ENCODE peak calls at places on chromosomes 13 and 19, in eight cellular contexts. One of them, this sample, is unnamed.

GRCh38 chr13:49497272-49497671 is 1.5 kb downstream of the PHF11 start:
- DNase-seq in AG04450: no peak
- DNase-seq in GM12878: no peak
- DNase-seq in psoas muscle: no peak
- DNase-seq in kidney epithelial cell: no peak
- DNase-seq in breast epithelium: no peak
- DNase-seq in foreskin fibroblast: no peak
- DNase-seq in endodermal cell: no peak
- DNase-seq in this sample: no peak

GRCh38 chr19:31641591-31641990 is 292.4 kb upstream of the TSHZ3 start:
- DNase-seq in AG04450: no peak
- DNase-seq in GM12878: no peak
- DNase-seq in psoas muscle: no peak
- DNase-seq in kidney epithelial cell: peak; percentile 7
- DNase-seq in breast epithelium: no peak
- DNase-seq in foreskin fibroblast: no peak
- DNase-seq in endodermal cell: no peak
- DNase-seq in this sample: peak; percentile 7

GRCh38 chr19:46202426-46202825 is 27.1 kb upstream of the IGFL1 start:
- DNase-seq in AG04450: no peak
- DNase-seq in GM12878: no peak
- DNase-seq in psoas muscle: no peak
- DNase-seq in kidney epithelial cell: no peak
- DNase-seq in breast epithelium: no peak
- DNase-seq in foreskin fibroblast: no peak
- DNase-seq in endodermal cell: no peak
- DNase-seq in this sample: no peak

GRCh38 chr13:41075034-41075433 is 13.7 kb downstream of the WBP4 start:
- DNase-seq in AG04450: no peak
- DNase-seq in GM12878: no peak
- DNase-seq in psoas muscle: peak; percentile 37
- DNase-seq in kidney epithelial cell: no peak
- DNase-seq in breast epithelium: no peak
- DNase-seq in foreskin fibroblast: no peak
- DNase-seq in endodermal cell: no peak
- DNase-seq in this sample: peak; percentile 37

GRCh38 chr13:27401210-27401609 is 23.2 kb upstream of the GTF3A start:
- DNase-seq in AG04450: no peak
- DNase-seq in GM12878: no peak
- DNase-seq in psoas muscle: no peak
- DNase-seq in kidney epithelial cell: no peak
- DNase-seq in breast epithelium: no peak
- DNase-seq in foreskin fibroblast: no peak
- DNase-seq in endodermal cell: no peak
- DNase-seq in this sample: no peak

GRCh38 chr13:27556109-27556508 is 64.2 kb downstream of the LNX2 start:
- DNase-seq in AG04450: no peak
- DNase-seq in GM12878: no peak
- DNase-seq in psoas muscle: peak; percentile 49
- DNase-seq in kidney epithelial cell: no peak
- DNase-seq in breast epithelium: no peak
- DNase-seq in foreskin fibroblast: peak; percentile 70
- DNase-seq in endodermal cell: no peak
- DNase-seq in this sample: peak; percentile 88

GRCh38 chr13:100291626-100292025 is 202.7 kb downstream of the PCCA start:
- DNase-seq in AG04450: no peak
- DNase-seq in GM12878: no peak
- DNase-seq in psoas muscle: no peak
- DNase-seq in kidney epithelial cell: no peak
- DNase-seq in breast epithelium: no peak
- DNase-seq in foreskin fibroblast: no peak
- DNase-seq in endodermal cell: no peak
- DNase-seq in this sample: no peak

GRCh38 chr13:45728759-45729158 is 26.6 kb downstream of the CBY2 start:
- DNase-seq in AG04450: no peak
- DNase-seq in GM12878: no peak
- DNase-seq in psoas muscle: no peak
- DNase-seq in kidney epithelial cell: no peak
- DNase-seq in breast epithelium: no peak
- DNase-seq in foreskin fibroblast: no peak
- DNase-seq in endodermal cell: peak; percentile 88
- DNase-seq in this sample: no peak

GRCh38 chr13:32828711-32829110 is 187.5 kb upstream of the KL start:
- DNase-seq in AG04450: no peak
- DNase-seq in GM12878: no peak
- DNase-seq in psoas muscle: no peak
- DNase-seq in kidney epithelial cell: no peak
- DNase-seq in breast epithelium: no peak
- DNase-seq in foreskin fibroblast: no peak
- DNase-seq in endodermal cell: no peak
- DNase-seq in this sample: no peak

GRCh38 chr13:40350283-40350992 is 316.0 kb downstream of the FOXO1 start:
- DNase-seq in AG04450: no peak
- DNase-seq in GM12878: no peak
- DNase-seq in psoas muscle: peak; percentile 80
- DNase-seq in kidney epithelial cell: no peak
- DNase-seq in breast epithelium: no peak
- DNase-seq in foreskin fibroblast: peak; percentile 39
- DNase-seq in endodermal cell: no peak
- DNase-seq in this sample: no peak

GRCh38 chr13:22717036-22717435 is 463.7 kb upstream of the SGCG start:
- DNase-seq in AG04450: no peak
- DNase-seq in GM12878: no peak
- DNase-seq in psoas muscle: no peak
- DNase-seq in kidney epithelial cell: no peak
- DNase-seq in breast epithelium: no peak
- DNase-seq in foreskin fibroblast: no peak
- DNase-seq in endodermal cell: no peak
- DNase-seq in this sample: no peak

GRCh38 chr13:36310417-36311108 is 12.9 kb upstream of the CCDC169 start:
- DNase-seq in AG04450: no peak
- DNase-seq in GM12878: no peak
- DNase-seq in psoas muscle: no peak
- DNase-seq in kidney epithelial cell: no peak
- DNase-seq in breast epithelium: no peak
- DNase-seq in foreskin fibroblast: no peak
- DNase-seq in endodermal cell: no peak
- DNase-seq in this sample: peak; percentile 26

GRCh38 chr13:40629678-40630384 is 36.6 kb downstream of the FOXO1 start:
- DNase-seq in AG04450: no peak
- DNase-seq in GM12878: peak; percentile 64
- DNase-seq in psoas muscle: no peak
- DNase-seq in kidney epithelial cell: no peak
- DNase-seq in breast epithelium: no peak
- DNase-seq in foreskin fibroblast: no peak
- DNase-seq in endodermal cell: no peak
- DNase-seq in this sample: no peak

GRCh38 chr19:56927791-56928207 is 87.3 kb upstream of the PEG3 start:
- DNase-seq in AG04450: no peak
- DNase-seq in GM12878: no peak
- DNase-seq in psoas muscle: no peak
- DNase-seq in kidney epithelial cell: no peak
- DNase-seq in breast epithelium: no peak
- DNase-seq in foreskin fibroblast: no peak
- DNase-seq in endodermal cell: no peak
- DNase-seq in this sample: no peak

GRCh38 chr19:23116802-23117571 is at the start of gene ZNF730:
- DNase-seq in AG04450: peak; percentile 69
- DNase-seq in GM12878: peak; percentile 13
- DNase-seq in psoas muscle: peak; percentile 71
- DNase-seq in kidney epithelial cell: peak; percentile 70
- DNase-seq in breast epithelium: peak; percentile 71
- DNase-seq in foreskin fibroblast: peak; percentile 40
- DNase-seq in endodermal cell: peak; percentile 99
- DNase-seq in this sample: peak; percentile 92

GRCh38 chr19:7224995-7225394 is 69.2 kb downstream of the INSR start:
- DNase-seq in AG04450: no peak
- DNase-seq in GM12878: no peak
- DNase-seq in psoas muscle: no peak
- DNase-seq in kidney epithelial cell: no peak
- DNase-seq in breast epithelium: no peak
- DNase-seq in foreskin fibroblast: no peak
- DNase-seq in endodermal cell: no peak
- DNase-seq in this sample: no peak

GRCh38 chr13:89518289-89519077 is 1829.0 kb upstream of the MIR17HG start:
- DNase-seq in AG04450: no peak
- DNase-seq in GM12878: no peak
- DNase-seq in psoas muscle: no peak
- DNase-seq in kidney epithelial cell: no peak
- DNase-seq in breast epithelium: no peak
- DNase-seq in foreskin fibroblast: no peak
- DNase-seq in endodermal cell: no peak
- DNase-seq in this sample: no peak

GRCh38 chr19:7366701-7367420 is 18.1 kb downstream of the ARHGEF18 start:
- DNase-seq in AG04450: no peak
- DNase-seq in GM12878: no peak
- DNase-seq in psoas muscle: no peak
- DNase-seq in kidney epithelial cell: no peak
- DNase-seq in breast epithelium: no peak
- DNase-seq in foreskin fibroblast: no peak
- DNase-seq in endodermal cell: no peak
- DNase-seq in this sample: peak; percentile 36

GRCh38 chr13:46559272-46559805 is 6.4 kb downstream of the LRCH1 start:
- DNase-seq in AG04450: no peak
- DNase-seq in GM12878: no peak
- DNase-seq in psoas muscle: no peak
- DNase-seq in kidney epithelial cell: no peak
- DNase-seq in breast epithelium: no peak
- DNase-seq in foreskin fibroblast: no peak
- DNase-seq in endodermal cell: no peak
- DNase-seq in this sample: no peak

GRCh38 chr13:100245099-100245498 is 156.2 kb downstream of the PCCA start:
- DNase-seq in AG04450: no peak
- DNase-seq in GM12878: no peak
- DNase-seq in psoas muscle: no peak
- DNase-seq in kidney epithelial cell: no peak
- DNase-seq in breast epithelium: no peak
- DNase-seq in foreskin fibroblast: no peak
- DNase-seq in endodermal cell: no peak
- DNase-seq in this sample: no peak

GRCh38 chr19:36973021-36973843 is 57.1 kb downstream of the ZNF568 start:
- DNase-seq in AG04450: peak; percentile 29
- DNase-seq in GM12878: peak; percentile 17
- DNase-seq in psoas muscle: peak; percentile 87
- DNase-seq in kidney epithelial cell: peak; percentile 38
- DNase-seq in breast epithelium: peak; percentile 88
- DNase-seq in foreskin fibroblast: peak; percentile 46
- DNase-seq in endodermal cell: peak; percentile 57
- DNase-seq in this sample: peak; percentile 80

GRCh38 chr13:112928958-112929777 is 39.8 kb upstream of the MCF2L start:
- DNase-seq in AG04450: no peak
- DNase-seq in GM12878: no peak
- DNase-seq in psoas muscle: no peak
- DNase-seq in kidney epithelial cell: no peak
- DNase-seq in breast epithelium: no peak
- DNase-seq in foreskin fibroblast: peak; percentile 32
- DNase-seq in endodermal cell: no peak
- DNase-seq in this sample: peak; percentile 4

GRCh38 chr19:49497790-49498106 is 1.5 kb downstream of the RPS11 start:
- DNase-seq in AG04450: no peak
- DNase-seq in GM12878: no peak
- DNase-seq in psoas muscle: no peak
- DNase-seq in kidney epithelial cell: no peak
- DNase-seq in breast epithelium: no peak
- DNase-seq in foreskin fibroblast: no peak
- DNase-seq in endodermal cell: no peak
- DNase-seq in this sample: no peak

GRCh38 chr19:16339361-16339725 is 14.7 kb downstream of the KLF2 start:
- DNase-seq in AG04450: no peak
- DNase-seq in GM12878: no peak
- DNase-seq in psoas muscle: no peak
- DNase-seq in kidney epithelial cell: no peak
- DNase-seq in breast epithelium: no peak
- DNase-seq in foreskin fibroblast: no peak
- DNase-seq in endodermal cell: no peak
- DNase-seq in this sample: no peak
- H3K4me3 ChIP-seq in AG04450: no peak overlapping the region
- H3K4me3 ChIP-seq in GM12878: peak overlapping the region; percentile 10
- H3K4me3 ChIP-seq in psoas muscle: no peak overlapping the region
- H3K4me3 ChIP-seq in kidney epithelial cell: no peak overlapping the region
- H3K4me3 ChIP-seq in breast epithelium: no peak overlapping the region
- H3K4me3 ChIP-seq in foreskin fibroblast: no peak overlapping the region
- H3K4me3 ChIP-seq in endodermal cell: no peak overlapping the region
- H3K4me3 ChIP-seq in this sample: no peak overlapping the region

GRCh38 chr19:51944798-51945552 is 17.7 kb downstream of the ZNF613 start:
- DNase-seq in AG04450: no peak
- DNase-seq in GM12878: no peak
- DNase-seq in psoas muscle: no peak
- DNase-seq in kidney epithelial cell: no peak
- DNase-seq in breast epithelium: no peak
- DNase-seq in foreskin fibroblast: no peak
- DNase-seq in endodermal cell: no peak
- DNase-seq in this sample: no peak
- H3K4me3 ChIP-seq in AG04450: no peak overlapping the region
- H3K4me3 ChIP-seq in GM12878: no peak overlapping the region
- H3K4me3 ChIP-seq in psoas muscle: no peak overlapping the region
- H3K4me3 ChIP-seq in kidney epithelial cell: no peak overlapping the region
- H3K4me3 ChIP-seq in breast epithelium: no peak overlapping the region
- H3K4me3 ChIP-seq in foreskin fibroblast: no peak overlapping the region
- H3K4me3 ChIP-seq in endodermal cell: peak overlapping the region; percentile 72
- H3K4me3 ChIP-seq in this sample: no peak overlapping the region

DNA sequence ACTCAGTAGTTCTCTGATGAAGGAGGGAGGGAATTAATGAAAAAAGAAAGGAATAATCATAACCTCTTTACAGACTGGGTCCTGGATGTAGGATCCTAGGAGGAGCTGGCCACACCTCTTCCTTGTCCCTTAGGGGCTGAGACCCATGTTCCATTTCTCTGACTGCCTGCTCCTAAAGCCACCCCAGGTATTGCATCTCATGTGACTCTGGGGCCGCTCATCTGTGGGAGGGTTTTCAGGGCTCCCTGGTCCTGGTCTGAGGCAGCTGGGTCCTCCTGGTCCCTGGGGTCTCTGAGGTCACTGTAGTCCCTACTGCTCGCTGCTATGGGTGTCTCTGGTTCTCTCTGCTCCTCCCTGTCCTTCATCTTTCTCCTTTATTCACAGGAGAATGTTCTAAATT is 2.9 kb downstream of the CEACAM21 start:
- DNase-seq in AG04450: no peak
- DNase-seq in GM12878: no peak
- DNase-seq in psoas muscle: no peak
- DNase-seq in kidney epithelial cell: no peak
- DNase-seq in breast epithelium: no peak
- DNase-seq in foreskin fibroblast: no peak
- DNase-seq in endodermal cell: no peak
- DNase-seq in this sample: no peak
- H3K4me3 ChIP-seq in AG04450: no peak overlapping the region
- H3K4me3 ChIP-seq in GM12878: no peak overlapping the region
- H3K4me3 ChIP-seq in psoas muscle: no peak overlapping the region
- H3K4me3 ChIP-seq in kidney epithelial cell: no peak overlapping the region
- H3K4me3 ChIP-seq in breast epithelium: no peak overlapping the region
- H3K4me3 ChIP-seq in foreskin fibroblast: no peak overlapping the region
- H3K4me3 ChIP-seq in endodermal cell: no peak overlapping the region
- H3K4me3 ChIP-seq in this sample: no peak overlapping the region

DNA sequence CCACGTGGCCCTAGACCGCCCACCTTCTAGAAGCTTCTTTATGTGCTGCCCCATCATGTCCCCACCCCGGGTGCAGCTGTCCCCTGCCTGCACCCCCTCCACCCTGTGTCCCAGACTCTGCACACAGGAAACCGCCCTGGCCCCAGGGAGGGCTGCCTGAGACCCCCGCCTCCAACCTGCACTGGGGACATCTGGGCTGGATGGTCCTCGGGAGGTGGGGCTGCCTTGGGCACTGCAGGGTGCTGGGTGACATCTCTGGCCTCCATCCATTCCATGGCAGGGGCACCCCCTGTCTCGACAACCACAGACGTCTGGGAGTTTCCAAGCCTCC is 17.8 kb upstream of the ZBTB7A start:
- DNase-seq in AG04450: no peak
- DNase-seq in GM12878: no peak
- DNase-seq in psoas muscle: no peak
- DNase-seq in kidney epithelial cell: no peak
- DNase-seq in breast epithelium: no peak
- DNase-seq in foreskin fibroblast: no peak
- DNase-seq in endodermal cell: no peak
- DNase-seq in this sample: no peak
- H3K4me3 ChIP-seq in AG04450: no peak overlapping the region
- H3K4me3 ChIP-seq in GM12878: no peak overlapping the region
- H3K4me3 ChIP-seq in psoas muscle: peak overlapping the region; percentile 38
- H3K4me3 ChIP-seq in kidney epithelial cell: no peak overlapping the region
- H3K4me3 ChIP-seq in breast epithelium: no peak overlapping the region
- H3K4me3 ChIP-seq in foreskin fibroblast: no peak overlapping the region
- H3K4me3 ChIP-seq in endodermal cell: no peak overlapping the region
- H3K4me3 ChIP-seq in this sample: no peak overlapping the region